ENCODE peak calls at places on chromosomes 6 and 20, in eight cellular contexts. Q is adrenal gland; F is effector memory CD4-positive, alpha-beta T cell; N is heart right ventricle; Y is endodermal cell; M is right lobe of liver; T is fibroblast of lung; H is right cardiac atrium. K is an unnamed sample.

GRCh38 chr6:101716810-101717209 is 323.3 kb downstream of the GRIK2 start:
- DNase-seq in Q (no peak), F (no peak), N (no peak), Y (no peak), M (no peak), T (no peak), H (no peak), K (no peak)

GRCh38 chr6:150301871-150302800 is 66.7 kb upstream of the IYD start:
- DNase-seq in Q (no peak), F (no peak), N (no peak), Y (no peak), M (no peak), T (peak; percentile 55), H (no peak), K (no peak)

GRCh38 chr6:6164367-6164766 is 156.1 kb downstream of the F13A1 start:
- DNase-seq in Q (no peak), F (no peak), N (no peak), Y (no peak), M (no peak), T (no peak), H (no peak), K (no peak)

GRCh38 chr6:101851911-101852310 is 458.4 kb downstream of the GRIK2 start:
- DNase-seq in Q (no peak), F (no peak), N (no peak), Y (no peak), M (no peak), T (peak; percentile 38), H (no peak), K (no peak)

GRCh38 chr20:5569021-5569420 is 181.2 kb upstream of the SHLD1 start:
- DNase-seq in Q (peak; percentile 37), F (peak; percentile 30), N (peak; percentile 44), Y (no peak), M (no peak), T (peak; percentile 69), H (no peak), K (peak; percentile 13)

GRCh38 chr20:35342154-35342769 is 50.0 kb upstream of the FAM83C start:
- DNase-seq in Q (no peak), F (no peak), N (no peak), Y (peak; percentile 74), M (no peak), T (peak; percentile 34), H (no peak), K (no peak)

GRCh38 chr20:62405108-62405980 is 1.7 kb downstream of the CABLES2 start:
- DNase-seq in Q (peak; percentile 73), F (no peak), N (peak; percentile 38), Y (peak; percentile 83), M (peak; percentile 78), T (peak; percentile 73), H (peak; percentile 83), K (peak; percentile 51)

GRCh38 chr20:6765469-6766058 is 1.9 kb upstream of the BMP2 start:
- DNase-seq in Q (no peak), F (no peak), N (no peak), Y (no peak), M (no peak), T (peak; percentile 82), H (no peak), K (no peak)

GRCh38 chr20:54228841-54229240 is 21.0 kb downstream of the PFDN4 start:
- DNase-seq in Q (no peak), F (no peak), N (no peak), Y (no peak), M (no peak), T (no peak), H (no peak), K (no peak)

GRCh38 chr6:67630146-67630545 is 1004.9 kb upstream of the ADGRB3 start:
- DNase-seq in Q (no peak), F (no peak), N (no peak), Y (no peak), M (no peak), T (peak; percentile 97), H (no peak), K (no peak)

GRCh38 chr6:85455627-85456026 is 5.7 kb downstream of the NT5E start:
- DNase-seq in Q (no peak), F (no peak), N (no peak), Y (no peak), M (no peak), T (no peak), H (no peak), K (no peak)

GRCh38 chr6:47414517-47415167 is 62.9 kb upstream of the CD2AP start:
- DNase-seq in Q (no peak), F (no peak), N (peak; percentile 15), Y (no peak), M (no peak), T (peak; percentile 61), H (no peak), K (no peak)

GRCh38 chr20:61230-61629 is 26.2 kb upstream of the DEFB125 start:
- DNase-seq in Q (no peak), F (no peak), N (no peak), Y (no peak), M (no peak), T (no peak), H (no peak), K (no peak)
- H3K9me3 ChIP-seq in Q (no peaks in the 10 kb centered on the region), F (no peaks in the 10 kb centered on the region), N (peaks cover 7% of the 10 kb centered on the region), Y (peaks cover 56% of the 10 kb centered on the region), M (no peaks in the 10 kb centered on the region), T (no peaks in the 10 kb centered on the region), H (no peaks in the 10 kb centered on the region), K (no peaks in the 10 kb centered on the region)

GRCh38 chr20:39756828-39757227 is 794.7 kb downstream of the DHX35 start:
- DNase-seq in Q (no peak), F (no peak), N (no peak), Y (no peak), M (no peak), T (no peak), H (no peak), K (no peak)

GRCh38 chr20:39767352-39767751 is 805.2 kb downstream of the DHX35 start:
- DNase-seq in Q (no peak), F (no peak), N (no peak), Y (no peak), M (no peak), T (no peak), H (no peak), K (no peak)

DNA sequence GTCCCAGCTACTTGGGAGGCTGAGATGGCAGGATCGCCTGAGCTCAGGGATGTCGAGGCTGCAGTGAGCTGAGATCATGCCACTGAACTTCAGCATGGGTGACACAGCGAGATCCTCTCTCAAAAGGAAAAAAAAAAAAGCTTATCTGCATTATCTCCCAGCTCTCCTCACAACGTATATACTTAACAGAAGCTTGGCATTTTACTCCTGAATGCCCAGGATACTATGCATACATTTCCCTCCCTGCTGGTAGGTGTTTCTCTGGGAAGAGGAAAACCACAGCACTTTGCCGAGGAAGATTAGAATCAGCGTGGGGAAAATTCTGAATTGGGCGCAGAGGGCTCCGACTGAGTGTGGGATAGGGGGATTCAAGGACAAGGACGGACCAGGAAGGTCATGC is 800.6 kb downstream of the DHX35 start:
- DNase-seq in Q (no peak), F (no peak), N (no peak), Y (no peak), M (no peak), T (no peak), H (no peak), K (no peak)
- H3K9me3 ChIP-seq in Q (no peaks in the 10 kb centered on the region), F (no peaks in the 10 kb centered on the region), N (peaks cover 15% of the 10 kb centered on the region), Y (peaks cover 3% of the 10 kb centered on the region), M (no peaks in the 10 kb centered on the region), T (no peaks in the 10 kb centered on the region), H (peaks cover 2% of the 10 kb centered on the region), K (no peaks in the 10 kb centered on the region)

GRCh38 chr20:52103469-52103910 is 88.1 kb downstream of the ZFP64 start:
- DNase-seq in Q (no peak), F (no peak), N (no peak), Y (peak; percentile 75), M (no peak), T (peak; percentile 26), H (no peak), K (no peak)

GRCh38 chr20:52103911-52104545 is 87.6 kb downstream of the ZFP64 start:
- DNase-seq in Q (no peak), F (no peak), N (no peak), Y (peak; percentile 86), M (no peak), T (peak; percentile 24), H (no peak), K (no peak)

GRCh38 chr20:52102126-52102525 is 89.5 kb downstream of the ZFP64 start:
- DNase-seq in Q (no peak), F (no peak), N (no peak), Y (no peak), M (no peak), T (no peak), H (no peak), K (no peak)

GRCh38 chr20:52104546-52105044 is 87.0 kb downstream of the ZFP64 start:
- DNase-seq in Q (no peak), F (no peak), N (no peak), Y (peak; percentile 89), M (no peak), T (peak; percentile 19), H (peak; percentile 53), K (peak; percentile 2)

DNA sequence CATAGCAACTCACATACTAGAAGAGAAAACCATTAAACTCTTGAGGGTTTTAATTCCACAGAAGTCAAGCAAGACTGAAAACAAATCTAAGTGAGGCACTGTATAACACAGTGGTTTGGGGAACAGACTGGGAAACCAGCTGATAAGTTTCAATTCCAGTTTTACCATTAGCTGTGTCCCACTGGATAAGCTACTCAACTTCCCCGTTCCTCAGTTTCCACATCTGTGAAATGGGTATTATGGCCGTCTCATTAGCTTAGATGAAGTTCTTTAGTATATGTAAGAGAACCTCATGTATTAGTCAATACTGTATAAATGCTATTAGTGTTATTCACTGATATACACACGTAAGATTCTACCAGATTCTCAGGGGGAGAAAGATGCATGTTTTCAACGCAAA is 89.0 kb downstream of the ZFP64 start:
- DNase-seq in Q (no peak), F (no peak), N (no peak), Y (no peak), M (no peak), T (no peak), H (no peak), K (no peak)
- H3K9me3 ChIP-seq in Q (no peaks in the 10 kb centered on the region), F (no peaks in the 10 kb centered on the region), N (no peaks in the 10 kb centered on the region), Y (no peaks in the 10 kb centered on the region), M (no peaks in the 10 kb centered on the region), T (no peaks in the 10 kb centered on the region), H (no peaks in the 10 kb centered on the region), K (no peaks in the 10 kb centered on the region)

GRCh38 chr20:42461321-42461720 is 728.4 kb downstream of the PTPRT start:
- DNase-seq in Q (no peak), F (no peak), N (no peak), Y (no peak), M (no peak), T (no peak), H (no peak), K (no peak)
- H3K9me3 ChIP-seq in Q (no peaks in the 10 kb centered on the region), F (no peaks in the 10 kb centered on the region), N (no peaks in the 10 kb centered on the region), Y (peaks cover 4% of the 10 kb centered on the region), M (no peaks in the 10 kb centered on the region), T (no peaks in the 10 kb centered on the region), H (no peaks in the 10 kb centered on the region), K (no peaks in the 10 kb centered on the region)

DNA sequence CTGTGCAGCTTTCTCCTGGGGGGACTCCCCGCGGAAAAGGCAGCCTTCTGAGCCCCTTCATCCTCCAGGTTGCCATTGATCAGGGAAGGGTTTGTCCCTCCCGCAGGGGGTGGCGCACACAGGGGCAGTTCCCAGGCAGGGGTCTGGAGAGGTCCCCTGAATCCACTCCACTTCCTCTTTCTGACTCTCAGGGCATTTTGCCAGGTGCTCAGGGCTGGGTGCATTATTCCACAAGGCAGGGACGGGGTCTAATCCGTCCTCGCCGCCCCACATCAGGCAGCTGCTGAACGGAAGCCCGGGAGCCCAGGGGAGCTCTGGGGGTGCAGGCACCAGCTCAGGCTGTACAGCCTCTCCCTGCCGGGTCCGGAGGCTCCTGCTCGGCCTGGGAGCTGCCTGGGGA is 180.9 kb downstream of the TTLL2 start:
- DNase-seq in Q (no peak), F (no peak), N (no peak), Y (no peak), M (no peak), T (no peak), H (no peak), K (no peak)
- H3K9me3 ChIP-seq in Q (no peaks in the 10 kb centered on the region), F (no peaks in the 10 kb centered on the region), N (no peaks in the 10 kb centered on the region), Y (no peaks in the 10 kb centered on the region), M (no peaks in the 10 kb centered on the region), T (no peaks in the 10 kb centered on the region), H (no peaks in the 10 kb centered on the region), K (no peaks in the 10 kb centered on the region)

GRCh38 chr20:60921021-60921622 is 330.9 kb upstream of the CDH4 start:
- DNase-seq in Q (peak; percentile 46), F (no peak), N (peak; percentile 29), Y (peak; percentile 89), M (no peak), T (no peak), H (peak; percentile 69), K (no peak)
- H3K9me3 ChIP-seq in Q (no peaks in the 10 kb centered on the region), F (no peaks in the 10 kb centered on the region), N (peaks cover 4% of the 10 kb centered on the region), Y (no peaks in the 10 kb centered on the region), M (no peaks in the 10 kb centered on the region), T (no peaks in the 10 kb centered on the region), H (no peaks in the 10 kb centered on the region), K (no peaks in the 10 kb centered on the region)